ENCODE peak calls at places on chromosomes 6 and 20, in six cellular contexts. Y, S, L, D, X and C are unnamed samples.

GRCh38 chr6:127950566-127951141 is 49.8 kb upstream of the THEMIS start:
- DNase-seq in X (no peak), D (no peak), Y (no peak), S (no peak), L (no peak), C (no peak)

GRCh38 chr20:23584434-23585199 is 16.3 kb upstream of the CST9L start:
- DNase-seq in Y (no peak), L (no peak), S (no peak), X (no peak), D (no peak), C (no peak)

GRCh38 chr6:23414204-23414501 is 711.9 kb upstream of the NRSN1 start:
- DNase-seq in S (no peak), X (peak; percentile 7), D (no peak), Y (peak; percentile 92), L (no peak), C (peak; percentile 26)

GRCh38 chr6:35128496-35128895 is 12.6 kb downstream of the TCP11 start:
- DNase-seq in Y (peak; percentile 59), S (no peak), D (no peak), L (no peak), X (no peak), C (no peak)

GRCh38 chr20:47799116-47799715 is 13.9 kb upstream of the SULF2 start:
- DNase-seq in L (no peak), X (no peak), Y (no peak), S (no peak), D (no peak), C (no peak)

GRCh38 chr6:138430361-138431145 is 26.5 kb downstream of the HEBP2 start:
- DNase-seq in Y (no peak), S (no peak), D (no peak), X (no peak), L (no peak), C (no peak)

GRCh38 chr6:87653074-87653962 is 48.7 kb downstream of the AKIRIN2 start:
- DNase-seq in Y (no peak), S (no peak), D (no peak), L (no peak), X (no peak), C (no peak)

GRCh38 chr6:125444234-125444949 is 142.6 kb upstream of the HDDC2 start:
- DNase-seq in Y (no peak), D (no peak), L (no peak), X (no peak), S (no peak), C (no peak)

GRCh38 chr6:35203680-35204079 is 10.1 kb upstream of the SCUBE3 start:
- DNase-seq in S (no peak), L (no peak), X (no peak), Y (no peak), D (no peak), C (no peak)

GRCh38 chr6:110563711-110564110 is 87.3 kb upstream of the SLC22A16 start:
- DNase-seq in D (no peak), Y (no peak), S (no peak), L (no peak), X (no peak), C (no peak)

GRCh38 chr6:88013015-88013414 is 34.6 kb upstream of the SPACA1 start:
- DNase-seq in D (no peak), Y (no peak), X (no peak), L (no peak), S (no peak), C (no peak)

GRCh38 chr6:99761701-99762100 is 155.1 kb downstream of the PRDM13 start:
- DNase-seq in L (no peak), D (no peak), X (no peak), S (no peak), Y (no peak), C (no peak)

GRCh38 chr6:106908386-106908840 is 66.1 kb downstream of the CD24 start:
- DNase-seq in L (no peak), D (no peak), Y (no peak), S (no peak), X (no peak), C (no peak)

GRCh38 chr6:134245041-134245440 is 72.9 kb downstream of the SGK1 start:
- DNase-seq in D (no peak), Y (peak; percentile 89), X (no peak), L (no peak), S (peak; percentile 23), C (no peak)

GRCh38 chr6:37624606-37625574 is 72.8 kb downstream of the MDGA1 start:
- DNase-seq in X (no peak), L (no peak), Y (no peak), D (no peak), S (no peak), C (peak; percentile 91)

GRCh38 chr6:75848274-75848673 is 99.2 kb downstream of the MYO6 start:
- DNase-seq in L (no peak), Y (no peak), S (no peak), X (no peak), D (no peak), C (no peak)

GRCh38 chr6:16333580-16333979 is 95.2 kb downstream of the GMPR start:
- DNase-seq in S (peak; percentile 49), Y (peak; percentile 60), L (no peak), X (no peak), D (no peak), C (no peak)

GRCh38 chr6:31308050-31308844 is 36.4 kb upstream of the HLA-C start:
- DNase-seq in L (peak; percentile 78), D (no peak), X (no peak), S (peak; percentile 10), Y (no peak), C (no peak)

GRCh38 chr6:44738652-44739141 is 351.2 kb downstream of the CDC5L start:
- DNase-seq in S (peak; percentile 10), X (peak; percentile 68), Y (peak; percentile 16), L (no peak), D (no peak), C (no peak)

GRCh38 chr20:50628326-50628725 is 63.0 kb downstream of the RIPOR3 start:
- DNase-seq in L (no peak), D (peak; percentile 33), S (no peak), Y (no peak), X (no peak), C (peak; percentile 73)

DNA sequence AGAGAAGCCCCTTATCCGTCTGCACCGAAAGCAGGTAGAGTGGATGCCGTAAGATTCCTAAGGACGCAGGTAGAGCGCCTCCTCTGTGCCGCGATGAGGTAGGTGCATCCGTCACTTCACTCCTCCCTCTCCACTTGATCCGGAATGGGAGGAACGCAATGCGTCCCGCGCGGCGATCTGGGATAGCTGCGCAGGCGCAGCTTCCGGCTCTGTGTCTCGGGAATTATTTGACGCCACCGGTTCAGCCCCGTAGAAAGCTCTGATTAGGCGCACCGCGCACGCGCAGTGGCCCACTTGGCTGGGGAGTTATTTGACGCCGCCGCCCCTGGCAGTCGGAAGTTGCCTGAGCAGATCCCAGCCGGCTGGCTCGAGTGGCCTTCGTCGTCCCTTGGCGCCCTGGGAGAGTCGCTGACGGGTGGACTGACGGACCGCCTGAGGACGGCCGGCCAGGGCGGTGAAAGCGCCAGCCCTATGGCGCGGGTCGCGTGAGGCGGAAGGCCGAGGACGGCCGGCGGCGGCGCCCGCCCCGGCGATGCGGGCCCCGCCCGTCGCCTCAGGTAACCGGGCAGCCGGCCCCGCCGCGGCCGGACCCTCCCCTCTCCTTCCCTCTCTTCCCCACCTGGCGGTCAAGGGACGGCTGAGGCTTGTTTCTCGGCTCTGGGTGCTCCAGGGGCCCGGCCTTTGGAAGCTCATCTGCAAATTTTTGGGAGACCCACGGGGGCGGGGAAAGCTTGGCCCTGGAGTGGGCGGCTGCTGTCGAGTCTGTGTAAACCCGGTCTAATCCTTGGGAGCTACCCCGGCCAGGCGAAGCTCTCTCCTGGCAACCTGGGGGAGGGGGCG is at the start of gene RALGAPB:
- DNase-seq in Y (peak; percentile 96), X (peak; percentile 98), S (peak; percentile 99), D (peak; percentile 100), L (peak; percentile 97), C (peak; percentile 96)
- TF ChIP-seq SMC3 in Y (no peak), X (peak; percentile 15), S (no peak), D (peak; percentile 23), L (no peak), C (peak; percentile 18)

GRCh38 chr6:41428995-41429417 is 93.6 kb downstream of the NCR2 start:
- DNase-seq in D (no peak), L (no peak), X (no peak), Y (peak; percentile 18), S (no peak), C (no peak)

GRCh38 chr6:41427642-41428401 is 92.4 kb downstream of the NCR2 start:
- DNase-seq in Y (no peak), X (no peak), L (no peak), S (peak; percentile 11), D (peak; percentile 65), C (peak; percentile 71)

GRCh38 chr6:41426888-41427641 is 91.7 kb downstream of the NCR2 start:
- DNase-seq in L (no peak), Y (no peak), S (no peak), D (no peak), X (no peak), C (no peak)

GRCh38 chr6:41429506-41430504 is 94.4 kb downstream of the NCR2 start:
- DNase-seq in D (no peak), X (no peak), S (no peak), Y (no peak), L (no peak), C (no peak)

GRCh38 chr6:41428402-41428994 is 93.1 kb downstream of the NCR2 start:
- DNase-seq in S (no peak), D (no peak), X (no peak), Y (no peak), L (no peak), C (no peak)
- TF ChIP-seq SMC3 in S (no peak), D (no peak), X (no peak), Y (no peak), L (no peak), C (no peak)

GRCh38 chr6:63788569-63788968 is 153.0 kb downstream of the PHF3 start:
- DNase-seq in D (no peak), Y (no peak), L (no peak), S (no peak), X (no peak), C (no peak)

GRCh38 chr6:63785006-63785405 is 149.4 kb downstream of the PHF3 start:
- DNase-seq in Y (no peak), S (no peak), D (no peak), X (no peak), L (no peak), C (no peak)

GRCh38 chr6:63787021-63787420 is 151.4 kb downstream of the PHF3 start:
- DNase-seq in S (no peak), D (no peak), L (no peak), Y (peak; percentile 20), X (no peak), C (no peak)

GRCh38 chr6:63783096-63783495 is 147.5 kb downstream of the PHF3 start:
- DNase-seq in X (no peak), L (no peak), D (no peak), Y (no peak), S (no peak), C (no peak)
- TF ChIP-seq SMC3 in X (no peak), L (no peak), D (no peak), Y (no peak), S (no peak), C (no peak)

GRCh38 chr6:170253226-170253909 is 37.5 kb downstream of the DLL1 start:
- DNase-seq in L (no peak), X (no peak), S (no peak), D (no peak), Y (no peak), C (no peak)
- TF ChIP-seq SMC3 in L (no peak), X (no peak), S (no peak), D (no peak), Y (no peak), C (no peak)